ENCODE peak calls at places on chromosome 4, in eight cellular contexts. D, J, C, F, Y, G, S and L are unnamed samples.

GRCh38 chr4:165293061-165293460 is 34.4 kb upstream of the MSMO1 start:
- DNase-seq in J (no peak), Y (peak; percentile 3), S (no peak), F (no peak), C (no peak), G (peak; percentile 4), D (no peak), L (no peak)

GRCh38 chr4:141099326-141099725 is 33.9 kb downstream of the RNF150 start:
- DNase-seq in D (no peak), G (peak; percentile 61), S (no peak), J (no peak), Y (no peak), F (no peak), C (no peak), L (no peak)

GRCh38 chr4:128378668-128379067 is 91.1 kb upstream of the PGRMC2 start:
- DNase-seq in D (no peak), J (no peak), G (no peak), S (no peak), Y (no peak), F (no peak), C (no peak), L (no peak)

GRCh38 chr4:128793859-128794667 is 15.4 kb upstream of the JADE1 start:
- DNase-seq in S (no peak), Y (no peak), J (no peak), D (no peak), G (no peak), F (no peak), C (peak; percentile 45), L (no peak)

GRCh38 chr4:69156913-69157312 is 57.6 kb downstream of the UGT2B11 start:
- DNase-seq in F (peak; percentile 6), J (no peak), G (peak; percentile 2), S (peak; percentile 3), D (peak; percentile 3), Y (no peak), C (peak; percentile 6), L (no peak)

GRCh38 chr4:46793036-46793435 is 116.0 kb downstream of the COX7B2 start:
- DNase-seq in F (no peak), C (no peak), G (peak; percentile 18), D (no peak), Y (no peak), J (no peak), S (no peak), L (no peak)

GRCh38 chr4:7243609-7244342 is 51.4 kb downstream of the SORCS2 start:
- DNase-seq in C (no peak), S (no peak), Y (no peak), J (no peak), G (no peak), F (no peak), D (no peak), L (no peak)

GRCh38 chr4:151866266-151866918 is 105.6 kb upstream of the GATB start:
- DNase-seq in G (peak; percentile 12), D (no peak), F (no peak), C (peak; percentile 2), J (no peak), Y (no peak), S (no peak), L (no peak)

GRCh38 chr4:153467154-153467896 is 1.2 kb downstream of the TMEM131L start:
- DNase-seq in G (peak; percentile 25), D (peak; percentile 24), J (peak; percentile 32), S (peak; percentile 65), Y (peak; percentile 64), F (no peak), C (no peak), L (no peak)